ENCODE peak calls at places on chromosomes 4 and X, in nine cellular contexts. N is endothelial cell of umbilical vein, K is stomach, W is SK-N-SH, R is suprapubic skin, B is transverse colon, D is spleen, U is GM23338, E is K562. Y is an unnamed sample.

GRCh38 chr4:54840992-54841768 is 183.4 kb downstream of the KIT start:
- DNase-seq in E (no peak), W (peak; percentile 11), U (no peak), N (no peak), K (peak; percentile 30), B (peak; percentile 9), R (no peak), D (no peak), Y (no peak)

GRCh38 chrX:155055494-155055893 is 15.4 kb downstream of the CMC4 start:
- DNase-seq in K (no peak), W (no peak), N (no peak), R (no peak), B (no peak), U (no peak), D (no peak), E (no peak), Y (no peak)

GRCh38 chr4:107862658-107863057 is 37.9 kb downstream of the SGMS2 start:
- DNase-seq in W (no peak), U (peak; percentile 13), E (no peak), D (no peak), R (no peak), N (peak; percentile 85), K (peak; percentile 49), B (peak; percentile 14), Y (no peak)

GRCh38 chr4:134544303-134544761 is 342.7 kb upstream of the PABPC4L start:
- DNase-seq in R (no peak), E (no peak), N (peak; percentile 96), K (no peak), W (no peak), U (peak; percentile 9), D (no peak), B (peak; percentile 11), Y (peak; percentile 5)

GRCh38 chr4:7769936-7770674 is 169.6 kb downstream of the AFAP1 start:
- DNase-seq in W (peak; percentile 73), R (no peak), B (no peak), D (peak; percentile 62), E (no peak), N (peak; percentile 14), K (no peak), U (peak; percentile 61), Y (no peak)

GRCh38 chr4:128728190-128728589 is 81.3 kb upstream of the JADE1 start:
- DNase-seq in W (no peak), E (no peak), U (no peak), R (no peak), K (no peak), N (no peak), B (no peak), D (no peak), Y (no peak)

GRCh38 chr4:12724520-12724919 is 759.6 kb downstream of the RAB28 start:
- DNase-seq in R (no peak), K (no peak), B (no peak), U (peak; percentile 40), W (peak; percentile 2), E (no peak), D (no peak), N (peak; percentile 15), Y (no peak)

GRCh38 chr4:83212041-83212851 is 72.4 kb downstream of the COQ2 start:
- DNase-seq in R (no peak), U (no peak), B (peak; percentile 71), K (peak; percentile 65), D (peak; percentile 75), E (no peak), N (no peak), W (no peak), Y (no peak)

GRCh38 chr4:171812377-171813194 is 618 bp upstream of the GALNTL6 start:
- DNase-seq in B (no peak), N (no peak), R (no peak), W (peak; percentile 29), D (peak; percentile 82), K (no peak), U (peak; percentile 53), E (peak; percentile 10), Y (no peak)

GRCh38 chr4:95551653-95552052 is 2.9 kb upstream of the UNC5C start:
- DNase-seq in B (no peak), R (no peak), E (no peak), K (no peak), W (no peak), U (no peak), N (no peak), D (no peak), Y (no peak)

GRCh38 chr4:166816901-166817300 is 417.4 kb downstream of the SPOCK3 start:
- DNase-seq in E (no peak), R (no peak), D (no peak), B (peak; percentile 38), N (no peak), U (no peak), W (no peak), K (no peak), Y (peak; percentile 5)

GRCh38 chr4:128703948-128704347 is 105.6 kb upstream of the JADE1 start:
- DNase-seq in D (no peak), U (no peak), R (no peak), N (no peak), E (no peak), K (no peak), B (no peak), W (no peak), Y (no peak)

GRCh38 chr4:157075811-157076577 is at the start of gene GLRB:
- DNase-seq in R (peak; percentile 68), D (peak; percentile 74), U (peak; percentile 54), N (peak; percentile 45), B (no peak), W (peak; percentile 89), E (no peak), K (no peak), Y (no peak)

GRCh38 chr4:2954358-2955185 is 8.6 kb downstream of the NOP14 start:
- DNase-seq in B (no peak), U (peak; percentile 77), R (no peak), K (no peak), N (no peak), E (peak; percentile 59), D (peak; percentile 66), W (peak; percentile 61), Y (no peak)

GRCh38 chrX:41491267-41492004 is 44.3 kb downstream of the NYX start:
- DNase-seq in U (peak; percentile 60), D (no peak), E (no peak), B (no peak), N (peak; percentile 86), K (no peak), R (no peak), W (no peak), Y (no peak)

GRCh38 chr4:94722748-94723147 is 35.0 kb upstream of the BMPR1B start:
- DNase-seq in U (no peak), E (no peak), K (no peak), R (no peak), W (no peak), N (no peak), D (no peak), B (no peak), Y (no peak)

DNA sequence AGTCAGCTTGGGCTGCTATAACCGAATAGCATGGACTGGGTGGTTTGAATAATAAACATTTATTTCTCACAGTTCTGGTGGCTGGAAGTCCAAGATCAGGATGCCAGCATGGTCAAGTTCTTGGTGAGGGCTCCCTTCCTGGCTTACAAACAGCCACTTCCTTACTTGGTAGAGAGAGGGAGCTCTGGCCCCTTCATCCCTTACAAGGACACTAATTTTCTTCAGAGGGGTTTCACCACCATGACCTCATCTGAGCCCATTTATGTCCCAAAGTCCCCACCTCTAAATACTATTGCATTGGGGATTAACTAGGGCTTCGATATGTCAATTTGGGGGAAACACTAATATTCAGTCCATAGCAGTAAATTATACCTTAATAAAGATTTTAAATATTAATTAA is 61.8 kb downstream of the CLNK start:
- DNase-seq in N (peak; percentile 20), R (no peak), K (no peak), U (peak; percentile 51), W (no peak), D (no peak), B (no peak), E (no peak), Y (no peak)
- TF ChIP-seq POLR2AphosphoS5 in N (no peak), R (no peak), K (no peak), U (no peak), W (no peak), D (no peak), B (no peak), E (no peak), Y (no peak)

GRCh38 chrX:1205681-1206611 is 6.5 kb downstream of the CRLF2 start:
- DNase-seq in B (peak; percentile 18), W (peak; percentile 8), R (no peak), U (peak; percentile 98), E (peak; percentile 10), D (peak; percentile 24), N (peak; percentile 65), K (no peak), Y (no peak)
- TF ChIP-seq POLR2AphosphoS5 in B (no peak), W (no peak), R (no peak), U (peak; percentile 54), E (no peak), D (no peak), N (no peak), K (no peak), Y (peak; percentile 50)

GRCh38 chrX:2484232-2484631 is 16.5 kb downstream of the DHRSX start:
- DNase-seq in W (no peak), U (no peak), E (no peak), K (no peak), N (no peak), B (no peak), R (peak; percentile 49), D (peak; percentile 35), Y (no peak)
- TF ChIP-seq POLR2AphosphoS5 in W (no peak), U (no peak), E (no peak), K (no peak), N (no peak), B (no peak), R (no peak), D (no peak), Y (no peak)

DNA sequence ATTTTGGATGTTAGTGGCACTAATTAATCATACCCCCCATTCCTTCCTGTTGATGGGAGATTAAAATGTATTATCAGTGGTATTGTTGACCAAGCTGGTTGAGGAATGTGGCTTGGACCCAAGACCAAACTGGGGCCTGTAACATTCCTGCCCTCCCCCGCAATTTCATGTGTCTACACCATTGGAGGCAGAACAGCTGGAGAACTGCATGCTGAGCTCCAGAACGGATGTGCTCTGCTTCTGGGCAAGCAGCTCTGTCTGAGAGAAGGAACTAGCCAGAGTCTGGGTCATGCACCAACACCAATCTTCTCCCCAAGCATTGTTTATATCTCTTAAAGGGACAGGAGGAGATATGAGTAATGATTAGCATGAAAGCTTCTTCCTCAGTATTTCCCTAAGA is 185.5 kb downstream of the CEP135 start:
- DNase-seq in R (no peak), B (peak; percentile 11), N (peak; percentile 55), U (peak; percentile 53), K (no peak), W (no peak), E (no peak), D (no peak), Y (no peak)
- TF ChIP-seq POLR2AphosphoS5 in R (no peak), B (no peak), N (no peak), U (no peak), K (no peak), W (no peak), E (no peak), D (peak; percentile 10), Y (no peak)